ENCODE peak calls at places on chromosome 20, in four cellular contexts. F, G, T and S are unnamed samples. For H3K27me3, the result is how much of the 10 kb centered on the place peaks cover.

GRCh38 chr20:58714340-58714922 is 21.8 kb downstream of the NPEPL1 start:
- DNase-seq in F (no peak), G (peak), T (peak), S (no peak)

GRCh38 chr20:9059931-9060330 is 9.0 kb upstream of the PLCB4 start:
- DNase-seq in F (peak), G (no peak), T (no peak), S (no peak)

GRCh38 chr20:51636123-51636522 is 93.6 kb upstream of the NFATC2 start:
- DNase-seq in F (peak), G (no peak), T (no peak), S (no peak)

GRCh38 chr20:57595041-57596030 is 24.9 kb downstream of the ZBP1 start:
- DNase-seq in F (no peak), G (no peak), T (no peak), S (no peak)

GRCh38 chr20:50323209-50323608 is 132.6 kb downstream of the CEBPB start:
- DNase-seq in F (no peak), G (no peak), T (peak), S (no peak)

GRCh38 chr20:47762699-47763098 is 22.6 kb downstream of the SULF2 start:
- DNase-seq in F (no peak), G (no peak), T (no peak), S (no peak)

GRCh38 chr20:60053125-60053812 is 95.0 kb downstream of the CDH26 start:
- DNase-seq in F (no peak), G (no peak), T (no peak), S (no peak)

GRCh38 chr20:45111799-45112471 is 3.0 kb downstream of the WFDC5 start:
- DNase-seq in F (no peak), G (no peak), T (no peak), S (no peak)

GRCh38 chr20:53865905-53866786 is 204.2 kb downstream of the BCAS1 start:
- DNase-seq in F (peak), G (peak), T (peak), S (no peak)
- H3K4me3 ChIP-seq in F (no peak), G (no peak), T (no peak), S (no peak)

GRCh38 chr20:17446171-17446570 is 85.0 kb downstream of the BFSP1 start:
- DNase-seq in F (no peak), G (no peak), T (no peak), S (no peak)
- H3K27me3 ChIP-seq in F (under half), G (under half), T (under half), S (under half)

GRCh38 chr20:39213476-39214145 is 251.5 kb downstream of the DHX35 start:
- DNase-seq in F (no peak), G (no peak), T (no peak), S (no peak)

GRCh38 chr20:39210331-39211074 is 248.4 kb downstream of the DHX35 start:
- DNase-seq in F (no peak), G (no peak), T (peak), S (no peak)

GRCh38 chr20:39216195-39216594 is 254.1 kb downstream of the DHX35 start:
- DNase-seq in F (no peak), G (no peak), T (no peak), S (no peak)

GRCh38 chr20:39214778-39215177 is 252.6 kb downstream of the DHX35 start:
- DNase-seq in F (no peak), G (no peak), T (no peak), S (no peak)
- TF ChIP-seq CTCF in F (no peak), G (no peak), T (no peak), S (no peak)

GRCh38 chr20:29448806-29449470 is 1808.5 kb upstream of the DEFB115 start:
- DNase-seq in F (no peak), G (no peak), T (no peak), S (no peak)

DNA sequence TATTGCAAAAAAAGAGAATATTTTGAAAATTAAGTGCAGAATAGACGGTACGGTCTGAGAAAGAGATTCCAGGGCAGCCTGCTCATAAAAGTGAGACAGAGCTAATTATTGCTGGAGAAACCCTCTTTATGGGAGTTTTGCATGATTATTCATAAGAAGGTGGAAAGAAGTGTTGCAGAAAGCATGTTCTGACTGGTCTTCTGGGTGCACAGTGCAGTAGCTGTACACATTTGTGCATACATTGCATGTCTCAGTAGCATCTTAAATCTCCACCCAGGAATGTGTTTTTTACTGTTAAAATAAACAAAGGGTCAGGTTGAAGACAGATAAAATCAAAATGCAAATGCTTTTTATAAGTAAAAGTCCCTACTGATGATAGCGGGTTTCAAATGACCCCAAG is 1813.6 kb upstream of the DEFB115 start:
- DNase-seq in F (no peak), G (no peak), T (no peak), S (no peak)
- H3K4me3 ChIP-seq in F (no peak), G (no peak), T (no peak), S (no peak)

DNA sequence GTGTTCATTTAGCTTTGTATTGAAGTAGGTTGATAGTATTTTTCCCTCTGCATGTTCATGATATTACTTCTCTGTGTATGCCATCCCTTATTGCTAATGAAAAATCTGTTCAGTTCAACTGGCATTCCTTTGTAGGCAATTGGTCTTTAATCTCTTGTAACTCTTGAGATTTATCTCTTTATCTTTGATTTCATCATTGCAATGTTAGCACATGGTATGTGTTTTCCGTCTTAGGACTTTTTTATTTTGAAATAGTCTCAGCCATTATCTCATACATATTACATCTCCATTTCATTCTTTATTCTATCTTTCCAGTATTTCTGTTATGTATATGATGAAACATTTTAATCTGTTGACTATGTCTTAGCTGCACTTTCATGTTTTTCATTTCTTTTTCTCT is 58.1 kb downstream of the VSTM2L start:
- DNase-seq in F (no peak), G (no peak), T (no peak), S (no peak)
- H3K27me3 ChIP-seq in F (under half), G (under half), T (under half), S (under half)